ENCODE peak calls at places on chromosomes 3 and 15, in four cellular contexts. U, N, X and Z are unnamed samples.

GRCh38 chr3:27591321-27591711 is 107.1 kb upstream of the SLC4A7 start:
- DNase-seq in N (no peak), U (no peak), X (no peak), Z (no peak)

GRCh38 chr3:54004351-54004750 is 112.7 kb upstream of the SELENOK start:
- DNase-seq in X (no peak), U (no peak), N (no peak), Z (no peak)

GRCh38 chr3:69763458-69763857 is 24.2 kb downstream of the MITF start:
- DNase-seq in N (no peak), U (no peak), X (no peak), Z (no peak)

GRCh38 chr3:128707935-128708494 is 18.0 kb upstream of the RAB7A start:
- DNase-seq in N (no peak), U (no peak), X (no peak), Z (no peak)

GRCh38 chr15:98840010-98840409 is 167.6 kb downstream of the PGPEP1L start:
- DNase-seq in X (no peak), U (no peak), N (no peak), Z (no peak)

GRCh38 chr15:88904808-88905327 is 8.3 kb downstream of the MFGE8 start:
- DNase-seq in X (peak), U (peak), N (peak), Z (peak)

GRCh38 chr3:128496602-128497304 is 3.8 kb upstream of the GATA2 start:
- DNase-seq in U (no peak), N (no peak), X (no peak), Z (no peak)

GRCh38 chr3:140015741-140016140 is 80.8 kb downstream of the CLSTN2 start:
- DNase-seq in X (no peak), N (no peak), U (no peak), Z (no peak)

GRCh38 chr3:159045279-159045678 is 243.4 kb downstream of the MFSD1 start:
- DNase-seq in U (no peak), N (no peak), X (no peak), Z (no peak)

GRCh38 chr15:62486041-62486440 is 321.0 kb upstream of the C2CD4B start:
- DNase-seq in U (no peak), N (no peak), X (no peak), Z (no peak)

GRCh38 chr3:177284383-177284881 is 87.2 kb upstream of the TBL1XR1 start:
- DNase-seq in N (peak), U (no peak), X (no peak), Z (no peak)

GRCh38 chr15:76203766-76204557 is 107.3 kb downstream of the ETFA start:
- DNase-seq in N (no peak), X (no peak), U (no peak), Z (no peak)

GRCh38 chr15:91970142-91970541 is 116.6 kb downstream of the SLCO3A1 start:
- DNase-seq in X (no peak), U (no peak), N (no peak), Z (no peak)

GRCh38 chr3:130748520-130748919 is 1.9 kb upstream of the PIK3R4 start:
- DNase-seq in U (no peak), N (no peak), X (no peak), Z (no peak)

GRCh38 chr15:23645379-23646164 is 2.1 kb downstream of the MAGEL2 start:
- DNase-seq in N (no peak), U (no peak), X (no peak), Z (no peak)

GRCh38 chr3:25635038-25635437 is 29.7 kb downstream of the TOP2B start:
- DNase-seq in X (no peak), N (no peak), U (no peak), Z (no peak)

GRCh38 chr3:63364495-63364894 is 86.4 kb downstream of the SYNPR start:
- DNase-seq in N (no peak), X (no peak), U (no peak), Z (no peak)

GRCh38 chr15:43299411-43299810 is 31.0 kb downstream of the LCMT2 start:
- DNase-seq in N (no peak), X (no peak), U (no peak), Z (no peak)

GRCh38 chr3:50192689-50193141 is 1.3 kb downstream of the GNAT1 start:
- DNase-seq in N (peak), U (peak), X (peak), Z (peak)

GRCh38 chr3:28835751-28836150 is 445.1 kb upstream of the RBMS3 start:
- DNase-seq in X (no peak), U (no peak), N (no peak), Z (no peak)

GRCh38 chr3:42256135-42256819 is 9.7 kb downstream of the CCK start:
- DNase-seq in X (no peak), U (no peak), N (no peak), Z (no peak)

GRCh38 chr15:71747128-71748083 is 62.9 kb upstream of the NR2E3 start:
- DNase-seq in U (no peak), X (no peak), N (no peak), Z (no peak)

GRCh38 chr3:2771711-2772110 is 338.5 kb downstream of the IL5RA start:
- DNase-seq in N (no peak), U (no peak), X (no peak), Z (no peak)

GRCh38 chr3:169104972-169105371 is 558.5 kb downstream of the MECOM start:
- DNase-seq in U (no peak), N (no peak), X (no peak), Z (no peak)

GRCh38 chr3:96027718-96028117 is 786.7 kb upstream of the EPHA6 start:
- DNase-seq in X (no peak), U (no peak), N (no peak), Z (no peak)

GRCh38 chr15:42080585-42081462 is 13.5 kb downstream of the PLA2G4D start:
- DNase-seq in X (no peak), U (no peak), N (no peak), Z (no peak)

GRCh38 chr3:13566462-13566748 is 17.5 kb downstream of the FBLN2 start:
- DNase-seq in X (no peak), U (no peak), N (no peak), Z (no peak)